ENCODE peak calls at places on chromosomes 5 and 9, in five cellular contexts. H, J, E, P and V are unnamed samples.

GRCh38 chr9:112296929-112297328 is 36.5 kb downstream of the PTBP3 start:
- DNase-seq in H (no peak), J (no peak), E (no peak), P (no peak), V (no peak)

GRCh38 chr5:10555134-10555733 is 8.6 kb upstream of the ANKRD33B start:
- DNase-seq in H (no peak), J (no peak), E (no peak), P (no peak), V (no peak)

GRCh38 chr9:35136866-35137265 is 21.2 kb upstream of the ATOSB start:
- DNase-seq in H (no peak), J (no peak), E (no peak), P (no peak), V (no peak)

GRCh38 chr5:53425598-53426516 is 54.6 kb upstream of the FST start:
- DNase-seq in H (no peak), J (no peak), E (peak; percentile 46), P (no peak), V (no peak)

GRCh38 chr5:80985600-80986228 is 25.6 kb downstream of the RASGRF2 start:
- DNase-seq in H (no peak), J (no peak), E (no peak), P (no peak), V (no peak)

GRCh38 chr9:132249690-132250089 is 87.8 kb downstream of the NTNG2 start:
- DNase-seq in H (no peak), J (no peak), E (no peak), P (no peak), V (no peak)

GRCh38 chr5:123283031-123283430 is 140.2 kb downstream of the CEP120 start:
- DNase-seq in H (no peak), J (no peak), E (no peak), P (no peak), V (no peak)

GRCh38 chr5:138339464-138339863 is 1.4 kb downstream of the FAM53C start:
- DNase-seq in H (no peak), J (no peak), E (no peak), P (no peak), V (no peak)

GRCh38 chr5:6194261-6194875 is 184.0 kb downstream of the MED10 start:
- DNase-seq in H (no peak), J (no peak), E (no peak), P (no peak), V (no peak)